ENCODE peak calls at places on chromosome 22, in ten cellular contexts. V, M, U, L, P, G, I, R, B and W are unnamed samples.

GRCh38 chr22:17732251-17732854 is 41.9 kb downstream of the BID start:
- DNase-seq in U (no peak), G (no peak), M (no peak), P (no peak), V (no peak), I (no peak), B (no peak), L (no peak), R (no peak), W (no peak)

GRCh38 chr22:45204241-45204640 is 36.5 kb downstream of the KIAA0930 start:
- DNase-seq in L (no peak), P (no peak), B (peak), V (no peak), I (no peak), M (no peak), G (no peak), U (no peak), R (no peak), W (no peak)

GRCh38 chr22:36339171-36340065 is 48.3 kb downstream of the MYH9 start:
- DNase-seq in M (no peak), V (no peak), P (no peak), G (no peak), U (no peak), B (no peak), L (peak), R (peak), I (no peak), W (no peak)

GRCh38 chr22:49101225-49101624 is 726.4 kb downstream of the BRD1 start:
- DNase-seq in R (no peak), U (peak), L (no peak), B (no peak), V (no peak), M (no peak), G (no peak), P (no peak), I (no peak), W (no peak)

GRCh38 chr22:17910561-17911311 is 113.6 kb downstream of the MICAL3 start:
- DNase-seq in P (no peak), G (peak), U (no peak), R (peak), M (peak), B (peak), V (no peak), I (peak), L (peak), W (no peak)

GRCh38 chr22:42813501-42813900 is 43.6 kb downstream of the ARFGAP3 start:
- DNase-seq in R (no peak), G (no peak), L (no peak), M (no peak), V (no peak), B (no peak), I (no peak), U (no peak), P (no peak), W (peak)

GRCh38 chr22:49976439-49977175 is 16.0 kb downstream of the PIM3 start:
- DNase-seq in L (no peak), V (peak), M (peak), B (no peak), I (no peak), G (no peak), P (no peak), R (no peak), U (no peak), W (no peak)

GRCh38 chr22:31350410-31350863 is 4.3 kb upstream of the PATZ1 start:
- DNase-seq in B (no peak), G (peak), U (no peak), I (no peak), R (no peak), P (no peak), V (no peak), L (peak), M (peak), W (no peak)

GRCh38 chr22:41713004-41713403 is 13.7 kb downstream of the MEI1 start:
- DNase-seq in R (no peak), B (no peak), I (no peak), L (no peak), V (no peak), M (no peak), U (no peak), P (peak), G (no peak), W (no peak)

GRCh38 chr22:20116951-20117645 is at the start of gene TRMT2A:
- DNase-seq in I (peak), B (peak), G (peak), R (peak), U (peak), P (peak), M (peak), L (peak), V (peak), W (peak)
- TF ChIP-seq CTCF in I (no peak), B (no peak), G (peak), R (no peak), U (peak), P (no peak), M (peak), L (no peak), V (no peak), W (no peak)

GRCh38 chr22:38110008-38110862 is at the start of gene BAIAP2L2:
- DNase-seq in P (peak), M (peak), V (no peak), B (no peak), G (no peak), L (no peak), U (no peak), I (peak), R (no peak), W (no peak)
- H3K4me3 ChIP-seq in P (no peak), M (peak), V (no peak), B (no peak), G (no peak), L (no peak), U (no peak), I (peak), R (no peak), W (no peak)

GRCh38 chr22:23452231-23453010 is 127.7 kb downstream of the IGLL1 start:
- DNase-seq in G (no peak), V (no peak), R (no peak), L (no peak), P (no peak), B (peak), M (no peak), U (no peak), I (no peak), W (no peak)
- TF ChIP-seq CTCF in G (no peak), V (no peak), R (no peak), L (no peak), P (no peak), B (no peak), M (no peak), U (no peak), I (no peak), W (no peak)

DNA sequence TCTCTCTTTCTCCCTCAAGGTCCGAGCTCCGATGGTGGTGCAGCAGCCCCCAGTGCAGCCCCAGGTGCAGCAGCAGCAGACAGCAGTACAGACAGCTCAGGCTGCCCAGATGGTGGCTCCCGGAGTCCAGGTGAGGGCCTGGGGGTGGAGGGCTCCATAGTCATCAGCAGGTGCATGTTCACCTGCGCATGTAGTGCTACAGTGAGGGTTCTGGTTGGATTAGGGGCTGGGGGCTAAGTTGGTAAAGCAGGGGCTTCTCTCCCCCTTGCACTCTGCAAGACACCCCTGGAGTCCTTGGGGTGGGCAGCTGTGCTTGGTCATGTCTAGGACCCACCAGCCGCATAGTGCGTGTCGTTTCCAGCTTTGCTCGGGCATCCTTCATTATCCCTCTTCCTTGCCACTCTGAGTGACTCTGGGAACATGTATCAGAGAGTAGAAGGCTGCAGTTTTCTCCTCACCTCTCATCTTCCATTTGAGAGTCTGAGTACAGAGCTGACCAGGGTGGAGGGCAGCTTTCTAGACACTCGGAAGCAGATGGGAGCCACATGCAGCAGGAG is 61.2 kb downstream of the MED15 start:
- DNase-seq in I (no peak), U (no peak), B (no peak), L (no peak), P (no peak), G (no peak), V (no peak), R (no peak), M (no peak), W (no peak)
- H3K4me3 ChIP-seq in I (no peak), U (no peak), B (no peak), L (no peak), P (no peak), G (no peak), V (no peak), R (no peak), M (no peak), W (no peak)

GRCh38 chr22:30113494-30113893 is 33.2 kb downstream of the HORMAD2 start:
- DNase-seq in B (no peak), U (no peak), L (no peak), G (no peak), P (no peak), R (no peak), M (no peak), I (no peak), V (no peak), W (no peak)
- TF ChIP-seq CTCF in B (no peak), U (no peak), L (no peak), G (no peak), P (no peak), R (no peak), M (no peak), I (no peak), V (no peak), W (no peak)

GRCh38 chr22:40533712-40534378 is 102.7 kb downstream of the MRTFA start:
- DNase-seq in R (peak), V (peak), B (no peak), I (no peak), G (no peak), L (peak), P (no peak), U (no peak), M (peak), W (no peak)
- H3K4me3 ChIP-seq in R (peak), V (no peak), B (no peak), I (no peak), G (no peak), L (no peak), P (no peak), U (peak), M (no peak), W (no peak)

GRCh38 chr22:37486224-37486845 is at the start of gene MFNG:
- DNase-seq in V (peak), M (peak), R (peak), B (peak), U (no peak), P (no peak), L (no peak), I (no peak), G (peak), W (peak)
- TF ChIP-seq CTCF in V (no peak), M (no peak), R (no peak), B (no peak), U (no peak), P (no peak), L (no peak), I (peak), G (no peak), W (no peak)

GRCh38 chr22:46732513-46732912 is 5.5 kb downstream of the CERK start:
- DNase-seq in U (no peak), R (no peak), I (no peak), P (no peak), M (no peak), G (no peak), B (no peak), L (no peak), V (no peak), W (no peak)

GRCh38 chr22:46734830-46735453 is 3.1 kb downstream of the CERK start:
- DNase-seq in R (no peak), B (no peak), L (no peak), M (peak), U (no peak), G (no peak), V (peak), P (no peak), I (no peak), W (peak)

GRCh38 chr22:46731246-46732040 is 6.6 kb downstream of the CERK start:
- DNase-seq in I (no peak), V (no peak), U (no peak), G (peak), L (no peak), M (peak), R (no peak), P (no peak), B (no peak), W (peak)

GRCh38 chr22:46730568-46731245 is 7.3 kb downstream of the CERK start:
- DNase-seq in V (no peak), B (no peak), R (no peak), G (no peak), P (no peak), M (no peak), L (no peak), I (no peak), U (no peak), W (no peak)

GRCh38 chr22:46732041-46732379 is 6.0 kb downstream of the CERK start:
- DNase-seq in M (no peak), V (no peak), B (no peak), P (no peak), G (no peak), I (no peak), U (no peak), L (no peak), R (no peak), W (no peak)
- H3K4me3 ChIP-seq in M (no peak), V (no peak), B (no peak), P (no peak), G (no peak), I (no peak), U (no peak), L (no peak), R (no peak), W (no peak)

DNA sequence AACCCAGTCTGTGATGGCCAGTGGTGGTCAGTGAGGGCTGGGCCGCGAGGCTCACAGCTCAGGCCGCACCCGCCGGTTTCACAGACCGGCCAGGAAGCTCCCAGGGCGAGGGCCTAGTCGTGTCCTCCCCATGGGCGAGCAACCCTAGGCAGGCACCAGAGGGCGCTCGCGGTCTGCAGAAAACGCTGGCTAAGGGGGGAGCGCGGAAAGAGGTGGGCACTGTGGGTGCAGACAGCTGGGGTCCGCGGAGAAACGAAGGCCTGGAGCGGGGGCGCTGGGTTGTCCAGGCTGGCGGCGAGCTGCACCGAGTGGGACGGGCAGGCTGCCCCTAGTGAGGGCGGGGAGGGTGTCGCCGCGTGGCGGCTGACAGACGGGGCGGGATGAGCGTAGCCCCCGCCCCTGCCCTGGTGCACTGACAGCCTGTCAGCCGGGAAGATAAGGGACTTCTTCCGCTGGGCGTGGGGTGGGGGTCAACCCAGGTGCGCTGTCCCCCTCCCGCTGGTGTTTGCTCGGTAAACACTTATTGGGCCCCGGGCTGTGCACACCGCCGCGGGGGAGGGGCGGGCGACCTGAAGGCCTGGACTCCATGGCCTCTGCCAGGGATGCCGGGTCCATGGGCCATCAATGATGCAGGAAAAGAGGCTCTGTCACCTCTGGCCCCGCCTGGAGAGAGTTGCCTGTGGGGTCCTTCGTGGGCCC is 7.5 kb downstream of the GP1BB start:
- DNase-seq in P (no peak), L (peak), I (no peak), M (peak), U (no peak), G (peak), V (peak), B (peak), R (peak), W (peak)
- TF ChIP-seq CTCF in P (peak), L (peak), I (peak), M (peak), U (peak), G (peak), V (peak), B (peak), R (peak), W (peak)